ENCODE peak calls at places on chromosome 9, in five cellular contexts. Q is dorsolateral prefrontal cortex, P is prostate gland, Z is uterus, I is A549. M is an unnamed sample.

GRCh38 chr9:107707915-107708441 is 218.4 kb upstream of the KLF4 start:
- DNase-seq in I (peak), Z (no peak), P (no peak), Q (no peak), M (no peak)

GRCh38 chr9:135339378-135339973 is 140.1 kb upstream of the PPP1R26 start:
- DNase-seq in Z (peak), Q (peak), I (no peak), P (no peak), M (no peak)

GRCh38 chr9:136621734-136622093 is 41.0 kb upstream of the EGFL7 start:
- DNase-seq in Z (no peak), P (no peak), I (no peak), Q (no peak), M (no peak)

GRCh38 chr9:122402403-122403268 is 31.8 kb downstream of the PTGS1 start:
- DNase-seq in Z (no peak), Q (no peak), I (peak), P (no peak), M (no peak)

GRCh38 chr9:93238953-93239352 is 55.0 kb downstream of the WNK2 start:
- DNase-seq in P (no peak), I (no peak), Q (no peak), Z (no peak), M (no peak)

GRCh38 chr9:126205260-126205659 is 121.4 kb upstream of the MVB12B start:
- DNase-seq in I (no peak), Q (no peak), P (no peak), Z (no peak), M (no peak)

GRCh38 chr9:18459958-18460584 is 13.9 kb upstream of the ADAMTSL1 start:
- DNase-seq in Z (no peak), Q (no peak), P (no peak), I (peak), M (no peak)

GRCh38 chr9:136527131-136527530 is 18.7 kb downstream of the NOTCH1 start:
- DNase-seq in Z (no peak), I (no peak), P (no peak), Q (no peak), M (no peak)

GRCh38 chr9:82912639-82913038 is 150.3 kb downstream of the RASEF start:
- DNase-seq in P (no peak), I (no peak), Q (no peak), Z (no peak), M (no peak)

GRCh38 chr9:111952559-111952958 is 55.9 kb downstream of the UGCG start:
- DNase-seq in Q (no peak), I (no peak), Z (no peak), P (no peak), M (no peak)

GRCh38 chr9:16197578-16198370 is 644.9 kb downstream of the CCDC171 start:
- DNase-seq in Q (no peak), P (no peak), Z (no peak), I (no peak), M (no peak)

GRCh38 chr9:5622019-5622418 is 6.9 kb upstream of the RIC1 start:
- DNase-seq in P (no peak), Z (no peak), Q (no peak), I (peak), M (no peak)

GRCh38 chr9:134766587-134766986 is 114.0 kb upstream of the FCN2 start:
- DNase-seq in P (no peak), Z (no peak), I (no peak), Q (no peak), M (no peak)

GRCh38 chr9:35960029-35960655 is 2.2 kb upstream of the OR2S2 start:
- DNase-seq in P (no peak), Q (no peak), I (no peak), Z (no peak), M (no peak)

GRCh38 chr9:124040935-124041816 is 29.6 kb downstream of the LHX2 start:
- DNase-seq in Q (no peak), I (no peak), P (peak), Z (no peak), M (no peak)

GRCh38 chr9:8871396-8871795 is 1071.8 kb upstream of the DMAC1 start:
- DNase-seq in Q (no peak), P (no peak), I (no peak), Z (no peak), M (no peak)

GRCh38 chr9:32424616-32425015 is 40.2 kb downstream of the ACO1 start:
- DNase-seq in Z (no peak), Q (no peak), I (no peak), P (no peak), M (no peak)

GRCh38 chr9:112403802-112404201 is 23.9 kb downstream of the HSDL2 start:
- DNase-seq in Z (no peak), Q (no peak), P (no peak), I (no peak), M (no peak)

GRCh38 chr9:28688172-28688571 is 1114.9 kb upstream of the C9orf72 start:
- DNase-seq in I (no peak), Z (no peak), Q (no peak), P (no peak), M (no peak)

GRCh38 chr9:33722359-33722675 is 73.0 kb upstream of the PRSS3 start:
- DNase-seq in I (no peak), Z (no peak), Q (no peak), P (no peak), M (no peak)

DNA sequence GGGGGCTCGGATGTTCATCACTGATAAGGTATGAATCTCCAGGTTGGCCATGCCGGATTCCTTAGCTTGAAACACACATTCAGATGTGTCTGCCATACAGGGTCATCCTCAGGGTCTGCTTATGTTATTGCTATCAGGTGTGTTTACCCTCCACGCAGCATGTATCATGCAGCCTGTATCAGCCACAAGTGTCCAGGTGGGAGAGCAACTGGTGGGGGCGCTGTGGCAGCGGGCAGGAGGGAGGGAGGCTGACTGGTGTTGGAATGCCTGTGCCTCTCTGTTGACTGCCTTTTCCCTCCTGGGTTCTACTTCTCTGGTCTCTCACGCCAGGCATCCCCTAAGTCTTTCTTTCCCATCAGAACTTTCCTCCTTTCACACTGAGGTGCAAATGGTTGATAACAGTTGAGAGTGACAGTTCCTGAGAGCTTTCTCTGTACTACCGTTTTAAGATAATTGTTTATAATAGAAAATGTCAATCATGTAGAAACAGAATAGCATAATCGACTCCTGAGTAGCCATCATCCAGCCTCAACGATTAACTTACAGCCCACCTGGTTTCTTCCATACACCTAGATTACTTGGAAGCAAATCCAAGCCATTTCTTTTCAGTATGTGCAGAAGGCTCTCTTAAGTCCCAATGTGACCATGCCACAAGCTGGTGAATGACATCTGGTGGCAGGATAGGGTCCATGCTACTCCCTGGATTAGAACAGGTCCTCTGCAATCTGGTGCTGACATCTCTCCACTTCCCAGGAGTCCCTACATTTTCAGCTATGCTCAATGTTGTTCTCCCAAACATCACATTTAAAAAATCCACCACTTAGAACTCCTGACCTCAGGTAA is 86.6 kb downstream of the ACER2 start:
- DNase-seq in I (no peak), Q (no peak), P (no peak), Z (no peak), M (no peak)
- H3K27ac ChIP-seq in I (no peak), Q (peak), P (no peak), Z (no peak), M (no peak)

DNA sequence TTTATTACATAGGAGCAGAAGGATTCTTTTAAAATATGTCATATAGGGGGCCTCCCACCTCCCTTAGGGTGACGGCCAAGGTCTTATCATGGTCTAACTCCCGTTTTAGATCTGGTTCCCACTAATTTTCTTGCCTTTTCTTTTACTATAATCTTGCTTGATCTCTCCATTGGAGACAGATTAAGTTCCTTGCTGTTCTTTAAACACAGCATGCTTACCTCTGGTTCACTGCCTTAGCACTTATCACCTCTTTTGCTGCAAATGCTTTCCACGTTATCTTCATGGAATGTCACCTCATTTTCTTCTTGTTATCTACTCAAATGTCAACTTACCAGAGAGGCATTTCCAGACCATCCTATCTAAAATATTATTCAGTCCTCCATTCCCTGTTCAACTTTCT is 1047.6 kb downstream of the TLE4 start:
- DNase-seq in Z (no peak), Q (no peak), I (no peak), P (no peak), M (no peak)
- H3K27ac ChIP-seq in Z (no peak), Q (no peak), I (no peak), P (no peak), M (no peak)

GRCh38 chr9:79663299-79663698 is 91.5 kb downstream of the TLE4 start:
- DNase-seq in I (no peak), Q (no peak), P (no peak), Z (no peak), M (no peak)

GRCh38 chr9:79662553-79662956 is 90.8 kb downstream of the TLE4 start:
- DNase-seq in Z (no peak), P (no peak), I (no peak), Q (no peak), M (no peak)

GRCh38 chr9:79661926-79662552 is 90.3 kb downstream of the TLE4 start:
- DNase-seq in Q (no peak), Z (no peak), P (no peak), I (no peak), M (no peak)

GRCh38 chr9:79660615-79661014 is 88.8 kb downstream of the TLE4 start:
- DNase-seq in P (no peak), Q (no peak), Z (no peak), I (no peak), M (no peak)

DNA sequence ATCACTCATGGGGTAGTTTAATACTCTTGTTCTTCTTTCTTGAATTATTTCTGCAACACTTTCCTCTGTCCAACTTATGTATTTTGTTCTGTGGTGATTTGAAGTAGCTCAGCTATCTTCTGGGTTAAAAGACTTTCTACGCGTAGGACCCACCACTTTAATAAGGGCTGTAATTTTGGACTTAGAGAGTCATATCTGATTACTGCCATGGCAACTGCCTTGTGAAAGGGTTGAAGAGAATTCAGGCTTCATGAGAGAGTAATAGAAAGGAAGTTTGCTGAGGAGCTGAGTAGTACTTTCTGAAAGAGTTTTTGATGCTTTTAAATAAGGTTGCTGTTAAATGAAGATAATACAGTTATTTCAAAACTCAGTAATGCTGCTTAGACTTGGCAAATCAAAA is 89.5 kb downstream of the TLE4 start:
- DNase-seq in P (no peak), Q (no peak), I (no peak), Z (no peak), M (no peak)
- H3K27ac ChIP-seq in P (no peak), Q (no peak), I (no peak), Z (peak), M (no peak)

GRCh38 chr9:88979021-88979420 is 12.2 kb upstream of the S1PR3 start:
- DNase-seq in P (no peak), Z (no peak), Q (no peak), I (no peak), M (peak)

GRCh38 chr9:88976186-88976887 is 14.9 kb upstream of the S1PR3 start:
- DNase-seq in Z (no peak), I (no peak), P (no peak), Q (no peak), M (no peak)

GRCh38 chr9:88979791-88980190 is 11.5 kb upstream of the S1PR3 start:
- DNase-seq in Q (no peak), Z (no peak), P (no peak), I (no peak), M (no peak)

GRCh38 chr9:88976888-88977257 is 14.4 kb upstream of the S1PR3 start:
- DNase-seq in P (no peak), Z (no peak), I (no peak), Q (no peak), M (no peak)

DNA sequence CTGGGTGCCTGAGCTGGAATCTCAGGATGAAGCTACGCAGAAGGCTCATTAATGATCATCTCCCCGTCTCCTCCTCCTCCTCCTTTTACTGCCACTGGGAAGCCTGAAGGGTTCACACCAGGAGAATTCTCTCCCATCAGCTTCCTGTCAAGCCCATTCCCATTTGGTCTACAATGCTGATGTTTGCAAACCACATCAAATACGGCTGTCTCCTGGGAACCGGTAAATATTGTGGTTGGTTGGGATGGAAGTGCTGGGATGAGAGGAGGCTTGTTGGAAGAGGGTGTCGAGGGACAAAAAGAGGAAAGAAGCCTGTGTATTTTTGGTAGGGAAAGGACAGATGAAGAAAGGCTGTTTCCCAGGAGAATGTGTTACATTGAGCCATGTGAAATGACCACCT is 13.2 kb upstream of the S1PR3 start:
- DNase-seq in I (no peak), Q (no peak), Z (no peak), P (no peak), M (no peak)
- H3K27ac ChIP-seq in I (no peak), Q (no peak), Z (no peak), P (no peak), M (no peak)

GRCh38 chr9:94903961-94904421 is 177.5 kb downstream of the AOPEP start:
- DNase-seq in Z (no peak), P (no peak), I (peak), Q (no peak), M (no peak)

GRCh38 chr9:94904806-94905205 is 178.3 kb downstream of the AOPEP start:
- DNase-seq in Q (no peak), P (no peak), Z (no peak), I (no peak), M (no peak)

GRCh38 chr9:94899464-94900221 is 173.1 kb downstream of the AOPEP start:
- DNase-seq in I (peak), Q (no peak), Z (no peak), P (no peak), M (no peak)

GRCh38 chr9:94900222-94901018 is 173.9 kb downstream of the AOPEP start:
- DNase-seq in Q (no peak), Z (peak), P (no peak), I (peak), M (no peak)

DNA sequence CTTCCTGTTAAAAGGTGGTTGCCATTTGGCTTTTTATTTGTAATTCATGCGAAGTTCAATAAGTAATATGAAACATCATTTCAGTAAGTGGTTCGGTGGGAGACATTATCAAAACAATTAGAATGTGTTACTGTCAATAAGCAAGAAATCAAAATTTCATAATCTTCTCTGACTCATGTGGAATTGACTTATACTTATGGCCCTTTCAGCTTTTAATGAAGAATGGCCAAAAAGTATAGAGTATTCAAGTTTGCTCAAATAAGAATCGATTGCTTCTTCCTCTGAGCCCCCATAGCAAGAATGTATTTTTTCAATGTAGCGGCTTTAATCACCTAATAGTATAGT is 174.5 kb downstream of the AOPEP start:
- DNase-seq in Q (no peak), P (no peak), I (no peak), Z (no peak), M (no peak)
- H3K27ac ChIP-seq in Q (peak), P (peak), I (peak), Z (peak), M (peak)

DNA sequence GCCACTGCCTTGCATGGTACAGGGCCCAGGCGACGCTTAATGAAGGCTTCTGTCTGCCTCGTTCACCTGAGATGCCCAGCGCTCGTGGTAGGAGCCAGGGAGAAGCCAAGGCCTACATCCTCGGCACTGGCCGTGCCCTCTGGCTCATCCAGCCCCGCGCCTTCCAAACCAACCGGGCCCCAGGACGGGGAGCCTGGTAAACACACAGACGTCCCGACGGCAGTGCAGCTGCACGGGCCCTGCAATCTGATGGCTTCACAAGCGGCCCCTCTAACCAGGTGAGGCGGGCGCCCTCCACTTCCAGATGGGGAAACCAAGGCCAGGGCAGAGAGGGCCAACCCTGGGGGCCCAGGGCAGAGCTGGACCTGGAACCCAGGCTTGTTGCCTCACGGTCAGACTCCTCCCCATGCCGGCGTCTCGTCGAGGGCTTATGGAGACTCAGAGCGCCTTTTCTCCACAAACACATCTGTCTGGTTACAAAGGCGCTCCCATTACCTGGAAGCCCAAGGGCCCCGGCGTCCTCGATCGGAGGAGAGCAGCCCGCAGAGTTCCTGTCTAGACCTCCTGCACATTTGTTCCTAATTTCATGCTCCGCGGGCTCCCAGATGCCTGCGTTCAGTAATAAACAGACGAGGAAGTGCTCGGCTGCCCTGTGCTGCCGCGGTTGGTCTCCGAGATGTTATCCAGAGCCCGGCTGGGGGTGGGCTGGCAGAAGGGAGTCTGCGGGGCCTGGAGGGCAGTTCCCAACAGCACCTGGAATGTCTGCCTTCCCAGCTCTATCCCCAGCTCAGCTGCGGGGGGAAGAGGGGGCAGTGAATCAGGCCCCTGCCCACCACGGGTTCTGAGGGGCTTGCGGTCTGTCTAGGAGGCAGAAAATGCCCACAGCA is 23.5 kb downstream of the FAM163B start:
- DNase-seq in I (no peak), Q (no peak), P (no peak), Z (no peak), M (no peak)
- H3K27ac ChIP-seq in I (no peak), Q (peak), P (no peak), Z (no peak), M (no peak)

M was measured in breast epithelium.